ENCODE peak calls at places on chromosomes 2 and 18, in four cellular contexts. P, B, F and U are unnamed samples.

GRCh38 chr2:225164406-225165048 is 122.3 kb upstream of the DOCK10 start:
- DNase-seq in P (no peak), B (peak; percentile 8), F (no peak), U (no peak)

GRCh38 chr2:195647302-195647701 is 9.7 kb upstream of the SLC39A10 start:
- DNase-seq in P (no peak), B (no peak), F (no peak), U (no peak)

GRCh38 chr2:191625016-191625415 is 52.9 kb upstream of the NABP1 start:
- DNase-seq in P (no peak), B (no peak), F (peak; percentile 75), U (no peak)

GRCh38 chr18:304887-305529 is 37.2 kb upstream of the THOC1 start:
- DNase-seq in P (no peak), B (no peak), F (no peak), U (peak; percentile 21)

GRCh38 chr2:23287250-23287704 is 97.7 kb upstream of the KLHL29 start:
- DNase-seq in P (no peak), B (no peak), F (no peak), U (peak; percentile 11)

GRCh38 chr2:150143087-150143536 is 344.4 kb downstream of the RND3 start:
- DNase-seq in P (no peak), B (no peak), F (no peak), U (no peak)

GRCh38 chr2:118169359-118170005 is 81.2 kb downstream of the INSIG2 start:
- DNase-seq in P (no peak), B (no peak), F (no peak), U (peak; percentile 26)

GRCh38 chr2:33380001-33380609 is 96.3 kb upstream of the RASGRP3 start:
- DNase-seq in P (no peak), B (peak; percentile 41), F (no peak), U (peak; percentile 73)

GRCh38 chr2:61255580-61256437 is 93.8 kb downstream of the C2orf74 start:
- DNase-seq in P (no peak), B (peak; percentile 30), F (peak; percentile 64), U (no peak)

GRCh38 chr2:69948032-69948962 is 13.1 kb downstream of the ASPRV1 start:
- DNase-seq in P (no peak), B (no peak), F (no peak), U (peak; percentile 26)

GRCh38 chr18:36316246-36316645 is 18.7 kb downstream of the FHOD3 start:
- DNase-seq in P (no peak), B (no peak), F (no peak), U (no peak)

GRCh38 chr2:227325824-227326195 is 759 bp downstream of the MFF start:
- DNase-seq in P (no peak), B (peak; percentile 48), F (peak; percentile 21), U (peak; percentile 67)

GRCh38 chr2:147345246-147345645 is 499.6 kb upstream of the ACVR2A start:
- DNase-seq in P (no peak), B (no peak), F (no peak), U (no peak)

GRCh38 chr2:163191372-163191771 is 352.8 kb upstream of the KCNH7 start:
- DNase-seq in P (no peak), B (peak; percentile 11), F (peak; percentile 24), U (peak; percentile 69)

GRCh38 chr2:30321466-30321865 is 90.1 kb downstream of the LBH start:
- DNase-seq in P (no peak), B (no peak), F (no peak), U (no peak)

GRCh38 chr2:96156011-96156820 is 11.0 kb upstream of the DUSP2 start:
- DNase-seq in P (no peak), B (no peak), F (no peak), U (no peak)

GRCh38 chr2:235171511-235172130 is 219.8 kb downstream of the SH3BP4 start:
- DNase-seq in P (no peak), B (peak; percentile 5), F (no peak), U (no peak)

GRCh38 chr2:178949151-178949550 is 100.8 kb downstream of the CCDC141 start:
- DNase-seq in P (no peak), B (no peak), F (no peak), U (peak; percentile 22)

GRCh38 chr2:112958428-112959108 is 19.2 kb upstream of the IL36G start:
- DNase-seq in P (no peak), B (peak; percentile 81), F (peak; percentile 69), U (peak; percentile 76)

GRCh38 chr2:71850306-71850801 is 297.3 kb downstream of the CYP26B1 start:
- DNase-seq in P (no peak), B (no peak), F (no peak), U (no peak)

GRCh38 chr2:46510596-46511177 is 31.3 kb downstream of the TMEM247 start:
- DNase-seq in P (no peak), B (no peak), F (no peak), U (no peak)

GRCh38 chr2:238183846-238184245 is 19.6 kb downstream of the ILKAP start:
- DNase-seq in P (no peak), B (no peak), F (no peak), U (no peak)

GRCh38 chr18:52236134-52236533 is 103.9 kb upstream of the DCC start:
- DNase-seq in P (no peak), B (no peak), F (no peak), U (no peak)

GRCh38 chr2:218658671-218659257 is 659 bp downstream of the ZNF142 start:
- DNase-seq in P (no peak), B (peak; percentile 77), F (peak; percentile 57), U (peak; percentile 90)

GRCh38 chr2:98327776-98328175 is 18.5 kb upstream of the CNGA3 start:
- DNase-seq in P (no peak), B (no peak), F (no peak), U (no peak)

GRCh38 chr2:177347570-177347969 is 45.0 kb upstream of the AGPS start:
- DNase-seq in P (no peak), B (no peak), F (no peak), U (no peak)

GRCh38 chr2:173553589-173553988 is 198.9 kb downstream of the CDCA7 start:
- DNase-seq in P (no peak), B (no peak), F (no peak), U (no peak)

GRCh38 chr2:173545364-173545734 is 190.7 kb downstream of the CDCA7 start:
- DNase-seq in P (no peak), B (no peak), F (no peak), U (no peak)

GRCh38 chr2:173552540-173552939 is 197.9 kb downstream of the CDCA7 start:
- DNase-seq in P (no peak), B (no peak), F (no peak), U (no peak)

GRCh38 chr2:173547493-173547892 is 192.8 kb downstream of the CDCA7 start:
- DNase-seq in P (no peak), B (no peak), F (no peak), U (no peak)

DNA sequence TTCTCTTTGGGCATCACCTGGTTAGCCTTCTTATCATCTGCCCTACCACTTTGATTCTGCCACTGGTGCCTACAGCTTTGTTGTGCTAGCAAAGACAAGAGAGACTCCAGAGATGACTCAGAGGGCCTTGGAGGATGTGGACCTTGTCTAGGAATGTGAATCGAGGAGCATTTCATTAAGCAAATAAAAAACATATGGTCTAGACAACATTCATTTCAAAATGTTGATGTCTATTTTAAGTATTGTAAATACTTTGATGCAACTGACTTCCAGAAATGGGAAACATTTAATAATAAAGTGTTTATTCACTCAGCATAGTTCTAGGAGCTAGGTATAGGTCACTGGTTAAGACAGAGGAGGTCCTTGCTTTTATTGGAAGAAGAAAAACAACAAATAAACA is 195.5 kb downstream of the CDCA7 start:
- DNase-seq in P (no peak), B (no peak), F (no peak), U (no peak)
- TF ChIP-seq CREB1 in P (no peak), B (no peak), F (no peak), U (no peak)

GRCh38 chr2:43455735-43456642 is 139.8 kb downstream of the THADA start:
- DNase-seq in P (peak; percentile 35), B (no peak), F (peak; percentile 91), U (no peak)
- TF ChIP-seq CTCF in P (peak; percentile 5), B (no peak), F (peak; percentile 71), U (no peak)

GRCh38 chr2:189515264-189515663 is 65.3 kb downstream of the SLC40A1 start:
- DNase-seq in P (no peak), B (no peak), F (no peak), U (no peak)
- TF ChIP-seq REST in P (no peak), B (no peak), F (no peak), U (no peak)

GRCh38 chr2:136067897-136068540 is 49.9 kb downstream of the CXCR4 start:
- DNase-seq in P (no peak), B (no peak), F (no peak), U (no peak)

GRCh38 chr2:136068828-136069227 is 49.1 kb downstream of the CXCR4 start:
- DNase-seq in P (no peak), B (no peak), F (no peak), U (no peak)

GRCh38 chr2:136065384-136065783 is 52.6 kb downstream of the CXCR4 start:
- DNase-seq in P (no peak), B (no peak), F (peak; percentile 20), U (no peak)

GRCh38 chr2:136065907-136066306 is 52.0 kb downstream of the CXCR4 start:
- DNase-seq in P (no peak), B (no peak), F (no peak), U (no peak)

DNA sequence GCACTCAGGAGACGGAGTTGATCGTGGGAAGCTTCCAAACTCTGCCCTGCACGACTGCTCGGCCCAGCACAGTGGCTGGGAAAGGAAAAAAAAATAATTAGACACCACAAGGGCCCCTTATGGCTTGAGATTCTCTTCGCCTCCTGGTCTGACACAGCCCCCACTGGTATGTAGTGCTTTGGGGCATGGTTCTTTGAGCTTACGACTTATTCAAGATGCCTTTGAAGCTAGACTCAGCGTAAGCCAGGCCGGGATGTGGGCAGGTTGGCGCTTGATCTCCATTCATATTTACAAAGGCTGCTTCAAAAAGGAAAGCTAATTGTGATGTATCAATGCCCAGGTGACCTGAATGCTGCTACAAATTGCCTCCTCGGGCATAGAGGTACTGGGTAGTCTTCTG is 50.5 kb downstream of the CXCR4 start:
- DNase-seq in P (no peak), B (no peak), F (no peak), U (no peak)
- TF ChIP-seq CREB1 in P (no peak), B (no peak), F (no peak), U (no peak)

GRCh38 chr18:62928316-62928715 is 213.0 kb downstream of the PHLPP1 start:
- DNase-seq in P (no peak), B (no peak), F (no peak), U (no peak)
- TF ChIP-seq CTCF in P (no peak), B (no peak), F (no peak), U (no peak)

DNA sequence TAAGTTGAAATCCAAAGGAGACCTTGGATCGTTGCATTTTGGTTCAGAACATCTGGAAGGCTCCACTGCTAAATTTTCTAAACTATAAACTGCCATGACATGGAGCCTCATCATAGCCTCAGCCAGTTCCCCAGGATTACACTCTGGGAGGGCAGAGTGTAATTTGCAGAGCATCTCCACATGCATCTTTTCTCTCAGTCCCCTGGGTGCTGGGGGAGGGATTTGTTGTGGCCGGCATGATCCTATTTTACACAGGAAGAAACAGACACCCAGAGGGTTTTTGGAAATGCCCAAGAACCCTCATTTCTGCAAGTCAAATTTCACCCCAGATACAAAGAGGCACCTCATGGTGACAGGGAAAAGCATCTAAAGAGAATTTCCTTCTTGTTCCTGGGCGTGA is 40.9 kb upstream of the HDAC4 start:
- DNase-seq in P (no peak), B (no peak), F (no peak), U (no peak)
- TF ChIP-seq REST in P (no peak), B (no peak), F (no peak), U (no peak)